ENCODE peak calls at places on chromosomes 5 and 9, in five cellular contexts. One of them, this sample, is unnamed.

GRCh38 chr9:130040901-130041647 is 1.9 kb downstream of the FNBP1 start:
- DNase-seq in cardiac muscle cell: no peak
- DNase-seq in activated CD8-positive, alpha-beta T cell treated with anti-CD3 and anti-CD28 coated beads for 36 hours: peak
- DNase-seq in HuH-7: no peak
- DNase-seq in AG04450: no peak
- DNase-seq in this sample: peak

GRCh38 chr5:159156839-159157238 is 52.5 kb downstream of the RNF145 start:
- DNase-seq in cardiac muscle cell: peak
- DNase-seq in activated CD8-positive, alpha-beta T cell treated with anti-CD3 and anti-CD28 coated beads for 36 hours: peak
- DNase-seq in HuH-7: peak
- DNase-seq in AG04450: peak
- DNase-seq in this sample: peak

GRCh38 chr5:63401434-63402046 is 560.7 kb downstream of the HTR1A start:
- DNase-seq in cardiac muscle cell: peak
- DNase-seq in activated CD8-positive, alpha-beta T cell treated with anti-CD3 and anti-CD28 coated beads for 36 hours: peak
- DNase-seq in HuH-7: peak
- DNase-seq in AG04450: no peak
- DNase-seq in this sample: peak

GRCh38 chr9:104247899-104248460 is 153.9 kb downstream of the SMC2 start:
- DNase-seq in cardiac muscle cell: peak
- DNase-seq in activated CD8-positive, alpha-beta T cell treated with anti-CD3 and anti-CD28 coated beads for 36 hours: no peak
- DNase-seq in HuH-7: no peak
- DNase-seq in AG04450: no peak
- DNase-seq in this sample: no peak

GRCh38 chr5:1502737-1503120 is 21.0 kb downstream of the LPCAT1 start:
- DNase-seq in cardiac muscle cell: no peak
- DNase-seq in activated CD8-positive, alpha-beta T cell treated with anti-CD3 and anti-CD28 coated beads for 36 hours: no peak
- DNase-seq in HuH-7: no peak
- DNase-seq in AG04450: no peak
- DNase-seq in this sample: no peak

GRCh38 chr5:82584631-82585030 is 306.5 kb upstream of the RPS23 start:
- DNase-seq in cardiac muscle cell: no peak
- DNase-seq in activated CD8-positive, alpha-beta T cell treated with anti-CD3 and anti-CD28 coated beads for 36 hours: no peak
- DNase-seq in HuH-7: no peak
- DNase-seq in AG04450: no peak
- DNase-seq in this sample: no peak

GRCh38 chr5:157612581-157612980 is 37.0 kb upstream of the ADAM19 start:
- DNase-seq in cardiac muscle cell: no peak
- DNase-seq in activated CD8-positive, alpha-beta T cell treated with anti-CD3 and anti-CD28 coated beads for 36 hours: no peak
- DNase-seq in HuH-7: no peak
- DNase-seq in AG04450: no peak
- DNase-seq in this sample: no peak

GRCh38 chr9:115118471-115119156 is 657 bp upstream of the TNC start:
- DNase-seq in cardiac muscle cell: peak
- DNase-seq in activated CD8-positive, alpha-beta T cell treated with anti-CD3 and anti-CD28 coated beads for 36 hours: peak
- DNase-seq in HuH-7: no peak
- DNase-seq in AG04450: peak
- DNase-seq in this sample: no peak

GRCh38 chr5:96219580-96220281 is 213.3 kb downstream of the PCSK1 start:
- DNase-seq in cardiac muscle cell: peak
- DNase-seq in activated CD8-positive, alpha-beta T cell treated with anti-CD3 and anti-CD28 coated beads for 36 hours: no peak
- DNase-seq in HuH-7: no peak
- DNase-seq in AG04450: no peak
- DNase-seq in this sample: peak

GRCh38 chr5:154320209-154320608 is 125.6 kb upstream of the SAP30L start:
- DNase-seq in cardiac muscle cell: no peak
- DNase-seq in activated CD8-positive, alpha-beta T cell treated with anti-CD3 and anti-CD28 coated beads for 36 hours: no peak
- DNase-seq in HuH-7: no peak
- DNase-seq in AG04450: no peak
- DNase-seq in this sample: no peak

GRCh38 chr9:33029106-33029788 is 4.2 kb downstream of the DNAJA1 start:
- DNase-seq in cardiac muscle cell: peak
- DNase-seq in activated CD8-positive, alpha-beta T cell treated with anti-CD3 and anti-CD28 coated beads for 36 hours: no peak
- DNase-seq in HuH-7: peak
- DNase-seq in AG04450: peak
- DNase-seq in this sample: no peak

GRCh38 chr9:121485618-121486531 is 13.8 kb downstream of the GGTA1 start:
- DNase-seq in cardiac muscle cell: no peak
- DNase-seq in activated CD8-positive, alpha-beta T cell treated with anti-CD3 and anti-CD28 coated beads for 36 hours: no peak
- DNase-seq in HuH-7: no peak
- DNase-seq in AG04450: no peak
- DNase-seq in this sample: no peak

GRCh38 chr9:37290366-37290765 is 132.1 kb upstream of the GRHPR start:
- DNase-seq in cardiac muscle cell: no peak
- DNase-seq in activated CD8-positive, alpha-beta T cell treated with anti-CD3 and anti-CD28 coated beads for 36 hours: no peak
- DNase-seq in HuH-7: no peak
- DNase-seq in AG04450: no peak
- DNase-seq in this sample: peak

GRCh38 chr9:14563902-14564578 is 129.2 kb downstream of the ZDHHC21 start:
- DNase-seq in cardiac muscle cell: no peak
- DNase-seq in activated CD8-positive, alpha-beta T cell treated with anti-CD3 and anti-CD28 coated beads for 36 hours: no peak
- DNase-seq in HuH-7: no peak
- DNase-seq in AG04450: no peak
- DNase-seq in this sample: no peak

GRCh38 chr5:16970826-16971225 is 34.7 kb upstream of the MYO10 start:
- DNase-seq in cardiac muscle cell: no peak
- DNase-seq in activated CD8-positive, alpha-beta T cell treated with anti-CD3 and anti-CD28 coated beads for 36 hours: no peak
- DNase-seq in HuH-7: no peak
- DNase-seq in AG04450: no peak
- DNase-seq in this sample: no peak

GRCh38 chr9:77094150-77094549 is 74.7 kb downstream of the FOXB2 start:
- DNase-seq in cardiac muscle cell: no peak
- DNase-seq in activated CD8-positive, alpha-beta T cell treated with anti-CD3 and anti-CD28 coated beads for 36 hours: no peak
- DNase-seq in HuH-7: no peak
- DNase-seq in AG04450: no peak
- DNase-seq in this sample: no peak

GRCh38 chr9:130630506-130631330 is 33.7 kb upstream of the PRDM12 start:
- DNase-seq in cardiac muscle cell: no peak
- DNase-seq in activated CD8-positive, alpha-beta T cell treated with anti-CD3 and anti-CD28 coated beads for 36 hours: no peak
- DNase-seq in HuH-7: no peak
- DNase-seq in AG04450: no peak
- DNase-seq in this sample: no peak

GRCh38 chr5:159316519-159317383 is 13.5 kb downstream of the IL12B start:
- DNase-seq in cardiac muscle cell: peak
- DNase-seq in activated CD8-positive, alpha-beta T cell treated with anti-CD3 and anti-CD28 coated beads for 36 hours: peak
- DNase-seq in HuH-7: peak
- DNase-seq in AG04450: peak
- DNase-seq in this sample: peak

GRCh38 chr5:175862131-175863012 is 9.0 kb upstream of the CPLX2 start:
- DNase-seq in cardiac muscle cell: no peak
- DNase-seq in activated CD8-positive, alpha-beta T cell treated with anti-CD3 and anti-CD28 coated beads for 36 hours: no peak
- DNase-seq in HuH-7: no peak
- DNase-seq in AG04450: no peak
- DNase-seq in this sample: no peak

GRCh38 chr5:86974910-86975309 is 292.8 kb upstream of the RASA1 start:
- DNase-seq in cardiac muscle cell: peak
- DNase-seq in activated CD8-positive, alpha-beta T cell treated with anti-CD3 and anti-CD28 coated beads for 36 hours: no peak
- DNase-seq in HuH-7: no peak
- DNase-seq in AG04450: no peak
- DNase-seq in this sample: no peak

GRCh38 chr9:8408575-8409190 is 609.1 kb upstream of the DMAC1 start:
- DNase-seq in cardiac muscle cell: no peak
- DNase-seq in activated CD8-positive, alpha-beta T cell treated with anti-CD3 and anti-CD28 coated beads for 36 hours: no peak
- DNase-seq in HuH-7: no peak
- DNase-seq in AG04450: no peak
- DNase-seq in this sample: no peak

GRCh38 chr9:124792976-124793594 is 16.2 kb downstream of the OLFML2A start:
- DNase-seq in cardiac muscle cell: peak
- DNase-seq in activated CD8-positive, alpha-beta T cell treated with anti-CD3 and anti-CD28 coated beads for 36 hours: no peak
- DNase-seq in HuH-7: no peak
- DNase-seq in AG04450: no peak
- DNase-seq in this sample: no peak

GRCh38 chr5:68928617-68929302 is 165.1 kb upstream of the SLC30A5 start:
- DNase-seq in cardiac muscle cell: no peak
- DNase-seq in activated CD8-positive, alpha-beta T cell treated with anti-CD3 and anti-CD28 coated beads for 36 hours: no peak
- DNase-seq in HuH-7: no peak
- DNase-seq in AG04450: no peak
- DNase-seq in this sample: no peak